ENCODE peak calls at places on chromosomes 5 and 9, in seven cellular contexts. P is body of pancreas, A is foreskin fibroblast, E is SHP77, M is cardiac muscle cell, B is T-helper 2 cell, G is RPMI8226. N is an unnamed sample.

GRCh38 chr9:75601280-75601679 is 289.2 kb upstream of the PCSK5 start:
- DNase-seq in P (no peak), A (no peak), E (no peak), M (no peak), B (no peak), G (no peak), N (no peak)

GRCh38 chr9:126805546-126806262 is 864 bp downstream of the ZBTB43 start:
- DNase-seq in P (peak), A (peak), E (peak), M (peak), B (peak), G (peak), N (peak)

GRCh38 chr9:13330396-13331004 is 51.0 kb upstream of the MPDZ start:
- DNase-seq in P (peak), A (no peak), E (no peak), M (peak), B (no peak), G (no peak), N (no peak)

GRCh38 chr5:13704401-13704800 is 240.1 kb downstream of the DNAH5 start:
- DNase-seq in P (no peak), A (no peak), E (no peak), M (no peak), B (no peak), G (no peak), N (no peak)

GRCh38 chr5:148978370-148979103 is 84.3 kb downstream of the SH3TC2 start:
- DNase-seq in P (no peak), A (no peak), E (no peak), M (no peak), B (no peak), G (no peak), N (no peak)

GRCh38 chr9:20872340-20872977 is 159.0 kb downstream of the HACD4 start:
- DNase-seq in P (no peak), A (peak), E (no peak), M (peak), B (no peak), G (no peak), N (no peak)

GRCh38 chr5:130868186-130868821 is 296.8 kb downstream of the HINT1 start:
- DNase-seq in P (no peak), A (no peak), E (no peak), M (peak), B (no peak), G (no peak), N (no peak)

GRCh38 chr9:77433675-77434445 is 214.3 kb downstream of the GNA14 start:
- DNase-seq in P (peak), A (peak), E (peak), M (peak), B (peak), G (peak), N (no peak)

GRCh38 chr9:126676685-126677143 is 63.0 kb downstream of the LMX1B start:
- DNase-seq in P (no peak), A (no peak), E (no peak), M (no peak), B (no peak), G (no peak), N (no peak)

GRCh38 chr5:87300744-87301143 is 33.1 kb downstream of the RASA1 start:
- DNase-seq in P (peak), A (peak), E (peak), M (peak), B (peak), G (no peak), N (peak)

GRCh38 chr9:86093788-86094555 is 5.4 kb downstream of the GOLM1 start:
- DNase-seq in P (peak), A (no peak), E (peak), M (peak), B (no peak), G (no peak), N (no peak)

GRCh38 chr9:121768416-121769015 is 117.1 kb downstream of the DAB2IP start:
- DNase-seq in P (no peak), A (no peak), E (no peak), M (no peak), B (no peak), G (no peak), N (no peak)

GRCh38 chr5:58849995-58850667 is 267.3 kb downstream of the RAB3C start:
- DNase-seq in P (peak), A (peak), E (peak), M (peak), B (no peak), G (peak), N (no peak)

GRCh38 chr5:61675015-61675692 is 343.1 kb downstream of the ZSWIM6 start:
- DNase-seq in P (peak), A (no peak), E (no peak), M (no peak), B (no peak), G (no peak), N (no peak)

GRCh38 chr5:96699186-96699820 is 37.1 kb downstream of the CAST start:
- DNase-seq in P (no peak), A (peak), E (no peak), M (peak), B (no peak), G (no peak), N (no peak)

GRCh38 chr9:127166651-127167524 is 44.5 kb upstream of the ANGPTL2 start:
- DNase-seq in P (no peak), A (no peak), E (peak), M (peak), B (no peak), G (peak), N (no peak)